ENCODE peak calls at places on chromosomes 7 and 10, in four cellular contexts. D is AG10803, L is astrocyte, V is ascending aorta. K is an unnamed sample.

GRCh38 chr10:124239134-124239533 is 145.7 kb upstream of the CHST15 start:
- DNase-seq in D (no peak), L (no peak), V (no peak), K (no peak)

GRCh38 chr10:122997864-122998263 is 10.7 kb downstream of the IKZF5 start:
- DNase-seq in D (no peak), L (no peak), V (no peak), K (no peak)

GRCh38 chr10:97889461-97890265 is 40.0 kb downstream of the GOLGA7B start:
- DNase-seq in D (peak; percentile 29), L (peak; percentile 63), V (no peak), K (peak; percentile 83)

GRCh38 chr10:118957141-118957825 is 72.2 kb upstream of the NANOS1 start:
- DNase-seq in D (no peak), L (no peak), V (no peak), K (no peak)

GRCh38 chr7:45927724-45928123 is 6.7 kb upstream of the IGFBP3 start:
- DNase-seq in D (no peak), L (no peak), V (no peak), K (no peak)

GRCh38 chr10:30398193-30398592 is 35.8 kb upstream of the MAP3K8 start:
- DNase-seq in D (no peak), L (no peak), V (no peak), K (no peak)

GRCh38 chr7:155737590-155737989 is 74.7 kb downstream of the SHH start:
- DNase-seq in D (no peak), L (no peak), V (no peak), K (no peak)

GRCh38 chr10:9608592-9608991 is 1409.1 kb upstream of the CELF2 start:
- DNase-seq in D (peak; percentile 17), L (peak; percentile 4), V (no peak), K (no peak)

GRCh38 chr10:29479081-29479917 is 155.5 kb downstream of the SVIL start:
- DNase-seq in D (peak; percentile 27), L (peak; percentile 42), V (no peak), K (no peak)

GRCh38 chr10:71285986-71286385 is 33.1 kb upstream of the SLC29A3 start:
- DNase-seq in D (no peak), L (no peak), V (no peak), K (no peak)

GRCh38 chr10:79322616-79323566 is 24.4 kb upstream of the PPIF start:
- DNase-seq in D (peak; percentile 91), L (peak; percentile 87), V (peak; percentile 41), K (peak; percentile 34)

GRCh38 chr7:21028990-21029337 is 242.3 kb upstream of the SP8 start:
- DNase-seq in D (no peak), L (no peak), V (no peak), K (no peak)

GRCh38 chr7:148020679-148021078 is 569.9 kb upstream of the C7orf33 start:
- DNase-seq in D (no peak), L (no peak), V (no peak), K (no peak)

GRCh38 chr7:29588212-29588611 is 24.6 kb downstream of the PRR15 start:
- DNase-seq in D (no peak), L (no peak), V (no peak), K (no peak)

GRCh38 chr10:128130051-128130450 is 3.8 kb upstream of the MKI67 start:
- DNase-seq in D (peak; percentile 69), L (peak; percentile 56), V (no peak), K (no peak)

GRCh38 chr10:6247041-6247712 is 44.4 kb downstream of the PFKFB3 start:
- DNase-seq in D (no peak), L (peak; percentile 82), V (no peak), K (no peak)

GRCh38 chr7:94436018-94436604 is 41.4 kb downstream of the COL1A2 start:
- DNase-seq in D (peak; percentile 75), L (no peak), V (no peak), K (peak; percentile 57)

GRCh38 chr7:30148951-30149459 is 14.2 kb downstream of the MTURN start:
- DNase-seq in D (no peak), L (no peak), V (no peak), K (no peak)

GRCh38 chr7:5709347-5709950 is 72.0 kb downstream of the RNF216 start:
- DNase-seq in D (peak; percentile 81), L (no peak), V (no peak), K (no peak)

GRCh38 chr7:4849390-4849789 is 12.4 kb downstream of the PAPOLB start:
- DNase-seq in D (peak; percentile 30), L (peak; percentile 8), V (no peak), K (peak; percentile 56)

GRCh38 chr10:82294874-82295378 is 419.9 kb downstream of the NRG3 start:
- DNase-seq in D (no peak), L (no peak), V (no peak), K (no peak)

GRCh38 chr7:73850781-73851207 is 8.5 kb upstream of the METTL27 start:
- DNase-seq in D (peak; percentile 99), L (peak; percentile 99), V (no peak), K (peak; percentile 28)

GRCh38 chr10:68992721-68993440 is 4.3 kb downstream of the KIFBP start:
- DNase-seq in D (peak; percentile 98), L (peak; percentile 93), V (no peak), K (peak; percentile 80)

GRCh38 chr7:33457041-33457440 is 327.7 kb downstream of the BBS9 start:
- DNase-seq in D (no peak), L (peak; percentile 71), V (no peak), K (no peak)

GRCh38 chr10:17981766-17982380 is 30.2 kb downstream of the SLC39A12 start:
- DNase-seq in D (peak; percentile 82), L (peak; percentile 90), V (no peak), K (no peak)

GRCh38 chr10:131819241-131820072 is 81.4 kb upstream of the PPP2R2D start:
- DNase-seq in D (no peak), L (no peak), V (no peak), K (no peak)
- H3K4me3 ChIP-seq in D (no peak overlapping the region), L (no peak overlapping the region), V (no peak overlapping the region), K (no peak overlapping the region)

GRCh38 chr10:116827214-116827671 is 22.1 kb upstream of the ENO4 start:
- DNase-seq in D (no peak), L (no peak), V (no peak), K (no peak)
- TF ChIP-seq CTCF in D (peak; percentile 19), L (no peak), V (no peak), K (no peak)

GRCh38 chr10:7475046-7475860 is 64.4 kb upstream of the SFMBT2 start:
- DNase-seq in D (no peak), L (no peak), V (no peak), K (peak; percentile 55)
- H3K4me3 ChIP-seq in D (no peak overlapping the region), L (no peak overlapping the region), V (no peak overlapping the region), K (peak overlapping the region; percentile 6)

DNA sequence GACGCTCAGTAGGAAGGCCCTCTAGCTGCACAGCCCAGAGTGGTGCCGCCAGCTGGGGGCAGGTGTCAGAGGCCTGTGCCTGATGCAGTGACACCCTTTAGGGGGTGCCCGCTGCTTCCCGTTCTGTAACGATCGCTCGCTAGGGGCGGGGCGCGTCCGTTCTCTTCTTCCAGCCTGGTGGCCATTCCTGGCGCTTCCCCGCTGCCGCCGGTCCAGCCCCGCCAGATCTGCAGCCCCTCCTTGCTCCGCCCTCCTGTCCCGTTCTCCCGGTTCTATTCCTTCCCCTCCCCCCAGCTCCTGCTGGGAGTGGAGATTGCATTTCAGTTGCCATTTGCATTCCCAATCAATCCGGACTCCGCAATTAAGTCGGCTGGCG is 39.2 kb downstream of the AGAP3 start:
- DNase-seq in D (no peak), L (no peak), V (no peak), K (peak; percentile 15)
- TF ChIP-seq CTCF in D (no peak), L (no peak), V (no peak), K (no peak)

GRCh38 chr10:131979821-131980270 is 1.9 kb downstream of the BNIP3 start:
- DNase-seq in D (peak; percentile 26), L (no peak), V (no peak), K (no peak)

GRCh38 chr10:131977323-131978096 is 4.2 kb downstream of the BNIP3 start:
- DNase-seq in D (no peak), L (no peak), V (no peak), K (no peak)

GRCh38 chr10:131979336-131979735 is 2.4 kb downstream of the BNIP3 start:
- DNase-seq in D (no peak), L (no peak), V (no peak), K (no peak)

GRCh38 chr10:131978366-131978765 is 3.4 kb downstream of the BNIP3 start:
- DNase-seq in D (no peak), L (no peak), V (no peak), K (no peak)

DNA sequence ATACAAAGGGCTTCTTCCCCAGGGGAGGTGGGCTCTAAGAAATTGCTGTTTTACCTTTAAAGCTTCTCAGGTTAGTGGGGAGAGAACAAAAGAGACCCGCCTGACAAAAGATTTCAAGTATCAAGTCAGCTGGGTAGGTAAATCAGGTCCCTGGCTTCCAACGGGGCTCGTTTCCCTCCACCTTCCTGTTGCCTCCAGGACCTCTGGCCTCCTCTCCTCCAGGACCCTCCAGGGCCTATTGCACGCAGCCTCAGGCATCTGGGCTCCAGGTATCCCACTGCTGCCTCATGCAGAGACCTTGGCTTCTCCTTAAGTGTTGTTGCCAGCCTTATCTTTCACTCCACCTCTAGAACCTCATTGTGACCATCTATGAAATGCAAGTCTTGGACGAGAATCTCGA is 2.9 kb downstream of the BNIP3 start:
- DNase-seq in D (no peak), L (no peak), V (no peak), K (no peak)
- H3K4me3 ChIP-seq in D (peak overlapping the region; percentile 93), L (no peak overlapping the region), V (no peak overlapping the region), K (no peak overlapping the region)

GRCh38 chr10:21499910-21500577 is 25.4 kb downstream of the SKIDA1 start:
- DNase-seq in D (no peak), L (no peak), V (no peak), K (peak; percentile 33)
- TF ChIP-seq CTCF in D (no peak), L (no peak), V (no peak), K (no peak)

GRCh38 chr7:137847418-137848050 is 760 bp upstream of the DGKI start:
- DNase-seq in D (no peak), L (no peak), V (no peak), K (peak; percentile 21)

GRCh38 chr7:137850586-137850985 is 3.8 kb upstream of the DGKI start:
- DNase-seq in D (no peak), L (peak; percentile 35), V (no peak), K (no peak)

GRCh38 chr7:137848095-137848494 is 1.3 kb upstream of the DGKI start:
- DNase-seq in D (no peak), L (no peak), V (no peak), K (peak; percentile 79)

GRCh38 chr7:137844690-137845425 is 1.9 kb downstream of the DGKI start:
- DNase-seq in D (no peak), L (no peak), V (no peak), K (no peak)

GRCh38 chr7:137846588-137847417 is at the start of gene DGKI:
- DNase-seq in D (no peak), L (no peak), V (no peak), K (peak; percentile 33)
- H3K4me3 ChIP-seq in D (peak within 1 kb of the TSS; percentile 65), L (peak within 1 kb of the TSS; percentile 46), V (peak within 1 kb of the TSS; percentile 68), K (peak within 1 kb of the TSS; percentile 34)

K was measured in thyroid gland.